ENCODE peak calls at places on chromosomes 13 and 19, in six cellular contexts. V is spleen, G is left lung, W is cardiac muscle cell, I is cardiac fibroblast, J is OCI-LY7. H is an unnamed sample.

GRCh38 chr19:5113101-5113557 is 144.2 kb downstream of the KDM4B start:
- DNase-seq in V (no peak), G (no peak), W (no peak), I (no peak), J (no peak), H (peak; percentile 73)

GRCh38 chr19:33502991-33503790 is 18.4 kb downstream of the PEPD start:
- DNase-seq in V (peak; percentile 56), G (no peak), W (no peak), I (no peak), J (no peak), H (no peak)

GRCh38 chr13:50969691-50970090 is 60.1 kb downstream of the RNASEH2B start:
- DNase-seq in V (no peak), G (no peak), W (peak; percentile 49), I (peak; percentile 19), J (no peak), H (peak; percentile 4)

GRCh38 chr19:10920288-10920655 is 8.2 kb downstream of the YIPF2 start:
- DNase-seq in V (no peak), G (no peak), W (no peak), I (no peak), J (no peak), H (no peak)

GRCh38 chr13:48586591-48587103 is 53.8 kb upstream of the RCBTB2 start:
- DNase-seq in V (no peak), G (no peak), W (no peak), I (peak; percentile 80), J (no peak), H (no peak)

GRCh38 chr19:18660051-18660910 is 23.2 kb upstream of the CRTC1 start:
- DNase-seq in V (no peak), G (peak; percentile 77), W (no peak), I (peak; percentile 67), J (no peak), H (peak; percentile 48)

GRCh38 chr13:33799950-33800592 is 17.9 kb upstream of the RFC3 start:
- DNase-seq in V (no peak), G (no peak), W (peak; percentile 25), I (peak; percentile 72), J (peak; percentile 76), H (peak; percentile 66)

GRCh38 chr19:11091343-11092153 is 2.3 kb downstream of the LDLR start:
- DNase-seq in V (no peak), G (peak; percentile 62), W (no peak), I (peak; percentile 90), J (no peak), H (peak; percentile 77)

GRCh38 chr13:21895769-21896168 is 224.9 kb downstream of the FGF9 start:
- DNase-seq in V (no peak), G (no peak), W (no peak), I (no peak), J (no peak), H (no peak)

GRCh38 chr13:87656311-87656710 is 14.9 kb upstream of the SLITRK5 start:
- DNase-seq in V (no peak), G (no peak), W (no peak), I (peak; percentile 14), J (no peak), H (no peak)

GRCh38 chr19:8501968-8502367 is 472 bp downstream of the PRAM1 start:
- DNase-seq in V (no peak), G (no peak), W (no peak), I (no peak), J (no peak), H (no peak)

GRCh38 chr19:4829001-4829712 is 2.4 kb downstream of the TICAM1 start:
- DNase-seq in V (peak; percentile 77), G (no peak), W (no peak), I (no peak), J (peak; percentile 81), H (no peak)

GRCh38 chr19:42199440-42200115 is 17.9 kb downstream of the DEDD2 start:
- DNase-seq in V (peak; percentile 94), G (peak; percentile 83), W (no peak), I (no peak), J (peak; percentile 43), H (no peak)

GRCh38 chr19:54691582-54692293 is 29.0 kb downstream of the LILRB4 start:
- DNase-seq in V (no peak), G (no peak), W (no peak), I (no peak), J (no peak), H (no peak)

GRCh38 chr13:77139311-77139710 is 112.4 kb upstream of the FBXL3 start:
- DNase-seq in V (no peak), G (no peak), W (no peak), I (no peak), J (no peak), H (no peak)

GRCh38 chr13:35927554-35927953 is 203.6 kb downstream of the DCLK1 start:
- DNase-seq in V (no peak), G (no peak), W (no peak), I (peak; percentile 69), J (no peak), H (peak; percentile 71)

GRCh38 chr13:72782717-72783116 is 784 bp downstream of the PIBF1 start:
- DNase-seq in V (no peak), G (no peak), W (no peak), I (peak; percentile 42), J (peak; percentile 10), H (no peak)

GRCh38 chr13:42137856-42138537 is 89.5 kb downstream of the DGKH start:
- DNase-seq in V (no peak), G (no peak), W (no peak), I (peak; percentile 28), J (no peak), H (peak; percentile 56)

GRCh38 chr13:106534844-106535551 is 464 bp downstream of the EFNB2 start:
- DNase-seq in V (peak; percentile 87), G (no peak), W (peak; percentile 37), I (peak; percentile 21), J (peak; percentile 4), H (no peak)

GRCh38 chr13:80473695-80474094 is 132.8 kb upstream of the SPRY2 start:
- DNase-seq in V (no peak), G (no peak), W (no peak), I (peak; percentile 33), J (no peak), H (peak; percentile 93)

GRCh38 chr13:77698211-77699058 is 948 bp downstream of the SLAIN1 start:
- DNase-seq in V (peak; percentile 90), G (peak; percentile 36), W (peak; percentile 63), I (peak; percentile 2), J (peak; percentile 73), H (peak; percentile 1)

GRCh38 chr13:71149498-71150363 is 717.3 kb downstream of the DACH1 start:
- DNase-seq in V (no peak), G (no peak), W (no peak), I (no peak), J (no peak), H (no peak)

DNA sequence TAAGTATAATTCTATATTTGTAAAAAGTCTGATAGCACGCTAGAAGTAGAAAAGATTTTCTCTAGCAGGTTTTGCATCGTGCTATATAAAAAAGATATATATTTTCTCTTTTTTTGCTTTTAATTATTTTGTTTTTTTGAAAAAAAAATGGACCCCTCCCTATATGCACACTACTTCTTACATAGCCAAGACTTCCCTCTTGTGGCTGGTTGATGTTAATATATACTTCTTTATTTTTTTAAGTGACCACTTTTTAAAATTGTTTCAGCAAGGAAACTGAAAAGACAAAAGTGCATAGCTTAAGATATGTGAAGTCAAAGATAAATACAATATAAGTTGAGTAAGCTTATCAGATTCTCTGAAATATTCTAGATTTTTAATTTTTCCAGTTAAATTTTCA is 1202.8 kb downstream of the DIAPH3 start:
- DNase-seq in V (no peak), G (no peak), W (peak; percentile 19), I (peak; percentile 5), J (peak; percentile 65), H (no peak)
- TF ChIP-seq CTCF in V (no peak), G (no peak), W (no peak), I (peak; percentile 11), J (peak; percentile 88), H (no peak)

GRCh38 chr13:102399791-102400618 is 1.8 kb downstream of the FGF14 start:
- DNase-seq in V (peak; percentile 75), G (no peak), W (peak; percentile 9), I (no peak), J (no peak), H (no peak)
- H3K4me3 ChIP-seq in V (peak overlapping the region; percentile 47), G (peak overlapping the region; percentile 40), W (peak overlapping the region; percentile 22), I (peak overlapping the region; percentile 44), J (no peak overlapping the region), H (peak overlapping the region; percentile 60)

GRCh38 chr19:35139618-35139943 is 957 bp downstream of the FXYD1 start:
- DNase-seq in V (peak; percentile 81), G (no peak), W (no peak), I (no peak), J (no peak), H (no peak)

GRCh38 chr19:35142531-35143230 is 374 bp upstream of the FXYD7 start:
- DNase-seq in V (peak; percentile 90), G (no peak), W (peak; percentile 75), I (peak; percentile 52), J (peak; percentile 77), H (peak; percentile 63)

GRCh38 chr19:35140207-35140897 is 1.7 kb downstream of the FXYD1 start:
- DNase-seq in V (no peak), G (no peak), W (no peak), I (no peak), J (no peak), H (no peak)

GRCh38 chr19:35141627-35142401 is 1.2 kb upstream of the FXYD7 start:
- DNase-seq in V (no peak), G (no peak), W (no peak), I (no peak), J (peak; percentile 45), H (no peak)

DNA sequence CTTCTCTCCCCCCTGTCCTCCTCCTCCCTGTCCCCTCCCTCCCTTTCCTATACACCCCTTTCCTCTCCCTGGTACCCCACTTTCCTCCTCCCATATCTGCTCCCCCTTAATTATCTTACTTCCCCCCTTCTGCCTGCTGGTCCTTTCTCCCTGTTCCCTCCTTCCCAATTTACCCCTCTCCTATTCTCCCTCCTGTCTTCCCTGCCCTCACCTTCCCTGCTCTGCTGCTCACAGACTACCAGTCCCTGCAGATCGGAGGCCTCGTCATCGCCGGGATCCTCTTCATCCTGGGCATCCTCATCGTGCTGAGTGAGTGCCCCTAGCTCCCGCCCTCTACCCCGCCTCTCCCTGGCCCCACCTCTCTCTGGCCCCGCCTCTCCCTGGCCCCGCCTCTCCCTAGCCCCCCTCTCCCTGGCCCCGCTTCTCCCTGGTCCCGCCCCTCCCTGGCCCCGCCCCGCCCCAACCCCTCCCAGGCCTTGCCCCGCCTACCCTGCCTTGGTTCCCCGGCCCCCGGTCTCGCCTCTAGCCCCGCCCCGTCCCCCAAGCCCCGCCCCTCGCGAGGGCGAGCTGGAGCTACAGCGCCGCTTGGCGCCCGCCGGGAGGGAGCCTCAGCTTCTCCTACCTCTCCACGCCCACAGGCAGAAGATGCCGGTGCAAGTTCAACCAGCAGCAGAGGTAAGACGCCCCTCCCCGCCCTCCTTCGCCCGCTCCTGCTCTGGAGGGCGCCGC is 2.0 kb upstream of the FXYD7 start:
- DNase-seq in V (peak; percentile 97), G (peak; percentile 91), W (peak; percentile 94), I (peak; percentile 94), J (peak; percentile 96), H (peak; percentile 95)
- TF ChIP-seq CTCF in V (peak; percentile 24), G (peak; percentile 7), W (peak; percentile 45), I (peak; percentile 43), J (peak; percentile 70), H (peak; percentile 33)

DNA sequence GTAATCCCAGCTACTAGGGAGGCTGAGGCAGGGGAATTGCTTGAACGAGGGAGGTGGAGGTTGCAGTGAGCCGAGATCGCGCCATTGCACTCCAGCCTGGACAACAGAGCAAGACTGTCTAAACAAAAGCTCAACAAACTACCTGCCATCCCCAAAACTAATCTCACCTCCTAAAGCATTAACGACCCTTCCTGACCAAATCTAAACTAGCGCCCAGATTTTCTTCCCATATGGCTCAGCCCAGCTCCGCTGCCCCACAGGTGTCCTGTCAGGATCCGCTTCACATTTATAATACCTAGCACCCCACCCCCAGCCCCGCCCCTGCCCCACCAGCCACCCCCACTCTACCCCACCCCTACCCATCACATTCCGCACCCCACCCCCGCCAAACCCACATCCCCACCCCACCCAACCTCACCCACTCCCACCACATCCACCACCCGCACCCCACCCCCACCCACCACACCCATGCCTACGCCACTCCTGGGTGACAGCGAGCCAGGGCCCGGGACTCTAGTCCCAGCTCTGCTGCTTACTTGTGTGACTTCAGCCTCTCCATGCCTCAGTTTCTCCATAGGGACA is 599 bp downstream of the C19orf12 start:
- DNase-seq in V (no peak), G (no peak), W (no peak), I (no peak), J (no peak), H (no peak)
- H3K4me3 ChIP-seq in V (peak overlapping the region; percentile 97), G (peak overlapping the region; percentile 84), W (peak overlapping the region; percentile 97), I (peak overlapping the region; percentile 76), J (peak overlapping the region; percentile 99), H (peak overlapping the region; percentile 90)

H was measured in foreskin fibroblast.